ENCODE peak calls at places on chromosome 14, in nine cellular contexts. One of them, this sample, is unnamed.

GRCh38 chr14:22598099-22598895 is at the start of gene ABHD4:
- DNase-seq in brain microvascular endothelial cell: peak
- DNase-seq in lung: peak
- DNase-seq in mesenchymal stem cell: peak
- DNase-seq in GM23338: peak
- DNase-seq in coronary artery: peak
- DNase-seq in hepatocyte: peak
- DNase-seq in GM23248: peak
- DNase-seq in esophagus muscularis mucosa: peak
- DNase-seq in this sample: peak

GRCh38 chr14:55734731-55735130 is 154.7 kb downstream of the KTN1 start:
- DNase-seq in brain microvascular endothelial cell: no peak
- DNase-seq in lung: no peak
- DNase-seq in mesenchymal stem cell: no peak
- DNase-seq in GM23338: no peak
- DNase-seq in coronary artery: no peak
- DNase-seq in hepatocyte: no peak
- DNase-seq in GM23248: no peak
- DNase-seq in esophagus muscularis mucosa: no peak
- DNase-seq in this sample: no peak

GRCh38 chr14:65922166-65922565 is 509.6 kb downstream of the FUT8 start:
- DNase-seq in brain microvascular endothelial cell: no peak
- DNase-seq in lung: no peak
- DNase-seq in mesenchymal stem cell: no peak
- DNase-seq in GM23338: no peak
- DNase-seq in coronary artery: no peak
- DNase-seq in hepatocyte: no peak
- DNase-seq in GM23248: no peak
- DNase-seq in esophagus muscularis mucosa: no peak
- DNase-seq in this sample: no peak

GRCh38 chr14:51145246-51145645 is 50.3 kb upstream of the TRIM9 start:
- DNase-seq in brain microvascular endothelial cell: no peak
- DNase-seq in lung: no peak
- DNase-seq in mesenchymal stem cell: peak
- DNase-seq in GM23338: no peak
- DNase-seq in coronary artery: no peak
- DNase-seq in hepatocyte: no peak
- DNase-seq in GM23248: peak
- DNase-seq in esophagus muscularis mucosa: no peak
- DNase-seq in this sample: no peak

GRCh38 chr14:103949386-103949785 is 7.1 kb upstream of the RD3L start:
- DNase-seq in brain microvascular endothelial cell: no peak
- DNase-seq in lung: no peak
- DNase-seq in mesenchymal stem cell: no peak
- DNase-seq in GM23338: no peak
- DNase-seq in coronary artery: no peak
- DNase-seq in hepatocyte: no peak
- DNase-seq in GM23248: no peak
- DNase-seq in esophagus muscularis mucosa: no peak
- DNase-seq in this sample: no peak

GRCh38 chr14:101476258-101476930 is 84.9 kb upstream of the DIO3 start:
- DNase-seq in brain microvascular endothelial cell: no peak
- DNase-seq in lung: no peak
- DNase-seq in mesenchymal stem cell: no peak
- DNase-seq in GM23338: no peak
- DNase-seq in coronary artery: peak
- DNase-seq in hepatocyte: no peak
- DNase-seq in GM23248: no peak
- DNase-seq in esophagus muscularis mucosa: no peak
- DNase-seq in this sample: no peak

GRCh38 chr14:64807588-64807987 is 72.1 kb downstream of the SPTB start:
- DNase-seq in brain microvascular endothelial cell: no peak
- DNase-seq in lung: no peak
- DNase-seq in mesenchymal stem cell: no peak
- DNase-seq in GM23338: no peak
- DNase-seq in coronary artery: no peak
- DNase-seq in hepatocyte: no peak
- DNase-seq in GM23248: peak
- DNase-seq in esophagus muscularis mucosa: no peak
- DNase-seq in this sample: no peak

GRCh38 chr14:101215936-101216335 is 312.4 kb upstream of the RTL1 start:
- DNase-seq in brain microvascular endothelial cell: no peak
- DNase-seq in lung: no peak
- DNase-seq in mesenchymal stem cell: no peak
- DNase-seq in GM23338: no peak
- DNase-seq in coronary artery: peak
- DNase-seq in hepatocyte: no peak
- DNase-seq in GM23248: no peak
- DNase-seq in esophagus muscularis mucosa: peak
- DNase-seq in this sample: no peak

GRCh38 chr14:61561144-61561543 is 134.2 kb upstream of the HIF1A start:
- DNase-seq in brain microvascular endothelial cell: peak
- DNase-seq in lung: no peak
- DNase-seq in mesenchymal stem cell: peak
- DNase-seq in GM23338: peak
- DNase-seq in coronary artery: no peak
- DNase-seq in hepatocyte: no peak
- DNase-seq in GM23248: peak
- DNase-seq in esophagus muscularis mucosa: no peak
- DNase-seq in this sample: peak

GRCh38 chr14:61563162-61563511 is 132.2 kb upstream of the HIF1A start:
- DNase-seq in brain microvascular endothelial cell: no peak
- DNase-seq in lung: no peak
- DNase-seq in mesenchymal stem cell: no peak
- DNase-seq in GM23338: no peak
- DNase-seq in coronary artery: no peak
- DNase-seq in hepatocyte: no peak
- DNase-seq in GM23248: no peak
- DNase-seq in esophagus muscularis mucosa: no peak
- DNase-seq in this sample: no peak

GRCh38 chr14:61563880-61564622 is 131.3 kb upstream of the HIF1A start:
- DNase-seq in brain microvascular endothelial cell: no peak
- DNase-seq in lung: no peak
- DNase-seq in mesenchymal stem cell: no peak
- DNase-seq in GM23338: no peak
- DNase-seq in coronary artery: no peak
- DNase-seq in hepatocyte: no peak
- DNase-seq in GM23248: no peak
- DNase-seq in esophagus muscularis mucosa: no peak
- DNase-seq in this sample: no peak

GRCh38 chr14:61561657-61562276 is 133.5 kb upstream of the HIF1A start:
- DNase-seq in brain microvascular endothelial cell: peak
- DNase-seq in lung: peak
- DNase-seq in mesenchymal stem cell: peak
- DNase-seq in GM23338: peak
- DNase-seq in coronary artery: peak
- DNase-seq in hepatocyte: peak
- DNase-seq in GM23248: peak
- DNase-seq in esophagus muscularis mucosa: no peak
- DNase-seq in this sample: peak

GRCh38 chr14:61562321-61563161 is 132.8 kb upstream of the HIF1A start:
- DNase-seq in brain microvascular endothelial cell: peak
- DNase-seq in lung: no peak
- DNase-seq in mesenchymal stem cell: peak
- DNase-seq in GM23338: no peak
- DNase-seq in coronary artery: no peak
- DNase-seq in hepatocyte: peak
- DNase-seq in GM23248: peak
- DNase-seq in esophagus muscularis mucosa: no peak
- DNase-seq in this sample: peak
- H3K27ac ChIP-seq in brain microvascular endothelial cell: peak
- H3K27ac ChIP-seq in lung: peak
- H3K27ac ChIP-seq in mesenchymal stem cell: peak
- H3K27ac ChIP-seq in GM23338: no peak
- H3K27ac ChIP-seq in coronary artery: peak
- H3K27ac ChIP-seq in hepatocyte: peak
- H3K27ac ChIP-seq in GM23248: peak
- H3K27ac ChIP-seq in esophagus muscularis mucosa: peak
- H3K27ac ChIP-seq in this sample: peak

GRCh38 chr14:77155083-77155482 is 13.5 kb upstream of the ZDHHC22 start:
- DNase-seq in brain microvascular endothelial cell: no peak
- DNase-seq in lung: no peak
- DNase-seq in mesenchymal stem cell: no peak
- DNase-seq in GM23338: no peak
- DNase-seq in coronary artery: peak
- DNase-seq in hepatocyte: no peak
- DNase-seq in GM23248: no peak
- DNase-seq in esophagus muscularis mucosa: no peak
- DNase-seq in this sample: no peak

GRCh38 chr14:77161011-77161410 is 19.4 kb upstream of the ZDHHC22 start:
- DNase-seq in brain microvascular endothelial cell: no peak
- DNase-seq in lung: no peak
- DNase-seq in mesenchymal stem cell: no peak
- DNase-seq in GM23338: no peak
- DNase-seq in coronary artery: peak
- DNase-seq in hepatocyte: no peak
- DNase-seq in GM23248: no peak
- DNase-seq in esophagus muscularis mucosa: no peak
- DNase-seq in this sample: no peak

GRCh38 chr14:77154421-77154820 is 12.8 kb upstream of the ZDHHC22 start:
- DNase-seq in brain microvascular endothelial cell: no peak
- DNase-seq in lung: no peak
- DNase-seq in mesenchymal stem cell: no peak
- DNase-seq in GM23338: no peak
- DNase-seq in coronary artery: peak
- DNase-seq in hepatocyte: no peak
- DNase-seq in GM23248: no peak
- DNase-seq in esophagus muscularis mucosa: no peak
- DNase-seq in this sample: no peak

GRCh38 chr14:77157716-77158115 is 16.1 kb upstream of the ZDHHC22 start:
- DNase-seq in brain microvascular endothelial cell: no peak
- DNase-seq in lung: no peak
- DNase-seq in mesenchymal stem cell: no peak
- DNase-seq in GM23338: no peak
- DNase-seq in coronary artery: peak
- DNase-seq in hepatocyte: no peak
- DNase-seq in GM23248: no peak
- DNase-seq in esophagus muscularis mucosa: no peak
- DNase-seq in this sample: no peak

DNA sequence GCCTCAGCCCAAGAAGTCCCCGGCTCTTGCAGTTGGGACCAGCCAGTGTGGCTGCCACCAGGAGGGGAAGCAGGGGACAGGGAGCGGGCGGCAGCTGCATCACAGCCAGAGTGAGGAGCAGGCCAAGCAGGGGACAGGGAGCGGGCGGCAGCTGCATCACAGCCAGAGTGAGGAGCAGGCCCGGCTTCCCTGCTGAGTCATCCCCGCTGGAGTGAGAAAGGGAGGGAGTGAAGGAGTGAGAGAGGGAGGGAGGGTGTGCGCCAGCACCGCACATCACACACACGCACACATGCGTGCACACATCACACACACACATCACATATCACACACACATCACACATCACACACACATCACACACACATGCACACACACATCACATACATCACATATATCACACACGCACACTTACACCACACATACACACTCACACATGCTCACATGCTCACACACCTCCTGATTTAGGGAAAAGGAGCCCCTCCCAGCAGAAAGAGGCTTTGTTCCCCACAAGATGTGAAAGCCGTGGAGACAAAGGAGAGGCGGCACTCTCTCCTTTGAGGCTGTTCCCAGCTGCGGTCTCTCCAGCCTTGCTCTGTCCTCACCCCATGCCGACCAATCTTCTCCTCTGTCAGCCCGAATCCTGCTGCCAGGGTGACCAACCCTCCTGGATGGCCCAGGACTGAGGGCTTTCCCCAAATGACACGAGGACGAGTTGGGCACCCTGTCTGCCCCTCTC is 16.8 kb upstream of the ZDHHC22 start:
- DNase-seq in brain microvascular endothelial cell: peak
- DNase-seq in lung: no peak
- DNase-seq in mesenchymal stem cell: peak
- DNase-seq in GM23338: peak
- DNase-seq in coronary artery: peak
- DNase-seq in hepatocyte: peak
- DNase-seq in GM23248: peak
- DNase-seq in esophagus muscularis mucosa: no peak
- DNase-seq in this sample: peak
- H3K27ac ChIP-seq in brain microvascular endothelial cell: no peak
- H3K27ac ChIP-seq in lung: no peak
- H3K27ac ChIP-seq in mesenchymal stem cell: no peak
- H3K27ac ChIP-seq in GM23338: no peak
- H3K27ac ChIP-seq in coronary artery: no peak
- H3K27ac ChIP-seq in hepatocyte: peak
- H3K27ac ChIP-seq in GM23248: no peak
- H3K27ac ChIP-seq in esophagus muscularis mucosa: no peak
- H3K27ac ChIP-seq in this sample: no peak

GRCh38 chr14:94305620-94306019 is 12.6 kb upstream of the SERPINA10 start:
- DNase-seq in brain microvascular endothelial cell: no peak
- DNase-seq in lung: no peak
- DNase-seq in mesenchymal stem cell: no peak
- DNase-seq in GM23338: no peak
- DNase-seq in coronary artery: no peak
- DNase-seq in hepatocyte: no peak
- DNase-seq in GM23248: no peak
- DNase-seq in esophagus muscularis mucosa: peak
- DNase-seq in this sample: no peak
- H3K27ac ChIP-seq in brain microvascular endothelial cell: no peak
- H3K27ac ChIP-seq in lung: no peak
- H3K27ac ChIP-seq in mesenchymal stem cell: no peak
- H3K27ac ChIP-seq in GM23338: no peak
- H3K27ac ChIP-seq in coronary artery: no peak
- H3K27ac ChIP-seq in hepatocyte: no peak
- H3K27ac ChIP-seq in GM23248: no peak
- H3K27ac ChIP-seq in esophagus muscularis mucosa: no peak
- H3K27ac ChIP-seq in this sample: no peak

GRCh38 chr14:60348211-60348610 is 99.2 kb downstream of the PPM1A start:
- DNase-seq in brain microvascular endothelial cell: no peak
- DNase-seq in lung: no peak
- DNase-seq in mesenchymal stem cell: no peak
- DNase-seq in GM23338: peak
- DNase-seq in coronary artery: no peak
- DNase-seq in hepatocyte: no peak
- DNase-seq in GM23248: no peak
- DNase-seq in esophagus muscularis mucosa: no peak
- DNase-seq in this sample: no peak

GRCh38 chr14:60349663-60350365 is 100.8 kb downstream of the PPM1A start:
- DNase-seq in brain microvascular endothelial cell: peak
- DNase-seq in lung: no peak
- DNase-seq in mesenchymal stem cell: peak
- DNase-seq in GM23338: peak
- DNase-seq in coronary artery: no peak
- DNase-seq in hepatocyte: peak
- DNase-seq in GM23248: peak
- DNase-seq in esophagus muscularis mucosa: no peak
- DNase-seq in this sample: peak

GRCh38 chr14:60353410-60353809 is 104.4 kb downstream of the PPM1A start:
- DNase-seq in brain microvascular endothelial cell: no peak
- DNase-seq in lung: no peak
- DNase-seq in mesenchymal stem cell: no peak
- DNase-seq in GM23338: no peak
- DNase-seq in coronary artery: no peak
- DNase-seq in hepatocyte: no peak
- DNase-seq in GM23248: no peak
- DNase-seq in esophagus muscularis mucosa: no peak
- DNase-seq in this sample: no peak

GRCh38 chr14:60346706-60347105 is 97.7 kb downstream of the PPM1A start:
- DNase-seq in brain microvascular endothelial cell: no peak
- DNase-seq in lung: no peak
- DNase-seq in mesenchymal stem cell: no peak
- DNase-seq in GM23338: no peak
- DNase-seq in coronary artery: no peak
- DNase-seq in hepatocyte: no peak
- DNase-seq in GM23248: peak
- DNase-seq in esophagus muscularis mucosa: no peak
- DNase-seq in this sample: peak

DNA sequence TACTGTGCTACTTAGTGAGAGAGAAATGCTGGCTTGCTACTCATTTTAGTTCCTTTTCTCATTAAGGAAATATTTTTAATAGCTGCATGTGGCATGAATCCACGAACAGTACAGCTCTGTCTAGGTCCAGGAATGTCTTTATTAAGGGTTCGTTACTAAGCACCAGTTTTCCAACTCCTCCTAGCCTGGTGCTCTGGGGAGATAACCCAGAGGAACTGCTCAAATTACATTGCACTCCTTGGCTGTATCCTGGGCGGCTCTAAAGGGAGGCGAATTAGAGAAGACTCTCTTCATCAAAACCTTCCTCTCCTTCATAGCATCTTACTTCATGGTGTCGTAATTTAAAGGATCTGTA is 101.3 kb downstream of the PPM1A start:
- DNase-seq in brain microvascular endothelial cell: no peak
- DNase-seq in lung: no peak
- DNase-seq in mesenchymal stem cell: no peak
- DNase-seq in GM23338: peak
- DNase-seq in coronary artery: no peak
- DNase-seq in hepatocyte: no peak
- DNase-seq in GM23248: peak
- DNase-seq in esophagus muscularis mucosa: no peak
- DNase-seq in this sample: no peak
- H3K27ac ChIP-seq in brain microvascular endothelial cell: no peak
- H3K27ac ChIP-seq in lung: no peak
- H3K27ac ChIP-seq in mesenchymal stem cell: no peak
- H3K27ac ChIP-seq in GM23338: no peak
- H3K27ac ChIP-seq in coronary artery: no peak
- H3K27ac ChIP-seq in hepatocyte: no peak
- H3K27ac ChIP-seq in GM23248: no peak
- H3K27ac ChIP-seq in esophagus muscularis mucosa: no peak
- H3K27ac ChIP-seq in this sample: no peak

This sample was measured in endothelial cell of umbilical vein.